ENCODE peak calls at places on chromosomes 3 and 15, in five cellular contexts. U is GM12864, Z is mammary epithelial cell, E is cardiac muscle cell, J is OCI-LY7. L is an unnamed sample.

GRCh38 chr15:55627730-55628368 is 39.7 kb upstream of the PYGO1 start:
- DNase-seq in Z (peak; percentile 96), E (no peak), J (no peak), U (no peak), L (no peak)

GRCh38 chr3:48989126-48989795 is 780 bp upstream of the P4HTM start:
- DNase-seq in J (peak; percentile 24), Z (no peak), U (no peak), E (no peak), L (peak; percentile 24)

GRCh38 chr3:132596816-132597433 is at the start of gene ACKR4:
- DNase-seq in J (peak; percentile 44), E (no peak), U (no peak), Z (no peak), L (no peak)

GRCh38 chr15:89370120-89371077 is 35.8 kb upstream of the POLG start:
- DNase-seq in E (no peak), Z (no peak), J (no peak), U (no peak), L (no peak)

GRCh38 chr3:81728766-81729544 is 32.5 kb downstream of the GBE1 start:
- DNase-seq in Z (peak; percentile 37), U (no peak), J (no peak), E (no peak), L (no peak)

GRCh38 chr3:127680146-127680661 is 7.5 kb downstream of the ABTB1 start:
- DNase-seq in J (no peak), E (no peak), U (no peak), Z (no peak), L (no peak)

GRCh38 chr3:16987141-16987540 is 102.4 kb downstream of the PLCL2 start:
- DNase-seq in U (no peak), Z (no peak), J (no peak), E (no peak), L (no peak)

GRCh38 chr3:13497386-13497785 is 17.3 kb downstream of the HDAC11 start:
- DNase-seq in Z (peak; percentile 45), J (no peak), E (no peak), U (no peak), L (no peak)

GRCh38 chr3:13780432-13781173 is 99.3 kb downstream of the WNT7A start:
- DNase-seq in E (no peak), Z (peak; percentile 23), U (no peak), J (no peak), L (no peak)

GRCh38 chr3:118772036-118773030 is 262.3 kb downstream of the IGSF11 start:
- DNase-seq in U (peak; percentile 35), Z (peak; percentile 2), E (no peak), J (no peak), L (peak; percentile 25)

GRCh38 chr3:32297366-32297765 is 58.9 kb downstream of the CMTM8 start:
- DNase-seq in E (no peak), U (no peak), Z (no peak), J (no peak), L (no peak)

GRCh38 chr3:15796771-15797599 is 794 bp downstream of the ANKRD28 start:
- DNase-seq in J (no peak), U (no peak), E (peak; percentile 8), Z (peak; percentile 75), L (no peak)

GRCh38 chr3:55364426-55364825 is 122.7 kb downstream of the WNT5A start:
- DNase-seq in E (no peak), U (no peak), Z (no peak), J (no peak), L (no peak)

GRCh38 chr3:159472611-159473010 is 516.0 kb upstream of the IL12A start:
- DNase-seq in J (no peak), Z (no peak), U (no peak), E (no peak), L (no peak)

GRCh38 chr3:31534036-31534435 is 1.3 kb downstream of the STT3B start:
- DNase-seq in J (peak; percentile 56), E (peak; percentile 7), U (no peak), Z (peak; percentile 27), L (no peak)

GRCh38 chr3:11651900-11652299 is 8.2 kb upstream of the VGLL4 start:
- DNase-seq in Z (no peak), U (no peak), J (peak; percentile 56), E (peak; percentile 38), L (peak; percentile 50)

GRCh38 chr3:19457449-19457848 is 309.1 kb downstream of the KCNH8 start:
- DNase-seq in Z (peak; percentile 86), J (no peak), U (no peak), E (no peak), L (no peak)

GRCh38 chr15:36977620-36978610 is 122.4 kb downstream of the MEIS2 start:
- DNase-seq in E (no peak), J (no peak), Z (no peak), U (no peak), L (no peak)

GRCh38 chr3:110101361-110101760 is 764.0 kb upstream of the DPPA4 start:
- DNase-seq in Z (no peak), J (no peak), U (no peak), E (no peak), L (no peak)

GRCh38 chr15:78917888-78918287 is 27.0 kb downstream of the CTSH start:
- DNase-seq in E (no peak), Z (no peak), U (no peak), J (no peak), L (no peak)

GRCh38 chr3:190092250-190092649 is 28.4 kb downstream of the P3H2 start:
- DNase-seq in U (no peak), J (no peak), E (no peak), Z (peak; percentile 60), L (no peak)

GRCh38 chr3:190036631-190037030 is 84.1 kb downstream of the P3H2 start:
- DNase-seq in Z (peak; percentile 51), J (no peak), E (no peak), U (no peak), L (no peak)

GRCh38 chr3:43473228-43473627 is 148.6 kb downstream of the ANO10 start:
- DNase-seq in U (no peak), J (no peak), E (no peak), Z (no peak), L (no peak)

GRCh38 chr15:54640874-54641273 is 555.9 kb downstream of the RSL24D1 start:
- DNase-seq in Z (no peak), U (no peak), J (no peak), E (no peak), L (no peak)

GRCh38 chr15:39125904-39126303 is 455.0 kb upstream of the THBS1 start:
- DNase-seq in E (peak; percentile 70), U (peak; percentile 5), Z (no peak), J (peak; percentile 31), L (peak; percentile 61)

GRCh38 chr3:123449986-123450474 is 1.1 kb upstream of the ADCY5 start:
- DNase-seq in E (peak; percentile 56), J (no peak), U (no peak), Z (no peak), L (no peak)

GRCh38 chr15:77525411-77525811 is 104.7 kb downstream of the HMG20A start:
- DNase-seq in E (no peak), J (no peak), Z (no peak), U (no peak), L (no peak)

GRCh38 chr15:64150236-64150578 is 1.3 kb upstream of the SNX22 start:
- DNase-seq in E (peak; percentile 39), U (no peak), Z (no peak), J (no peak), L (no peak)

GRCh38 chr3:71652786-71653419 is 69.4 kb upstream of the FOXP1 start:
- DNase-seq in U (peak; percentile 4), E (peak; percentile 50), J (peak; percentile 71), Z (peak; percentile 29), L (peak; percentile 44)

GRCh38 chr3:168991813-168992212 is 671.7 kb downstream of the MECOM start:
- DNase-seq in E (no peak), J (no peak), Z (no peak), U (no peak), L (no peak)

GRCh38 chr3:102595057-102595456 is 160.2 kb downstream of the ZPLD1 start:
- DNase-seq in U (no peak), J (no peak), Z (no peak), E (no peak), L (no peak)

GRCh38 chr15:55712363-55712762 is 30.6 kb downstream of the PRTG start:
- DNase-seq in Z (no peak), U (no peak), E (no peak), J (no peak), L (no peak)

GRCh38 chr3:112097378-112097777 is 11.2 kb downstream of the C3orf52 start:
- DNase-seq in Z (peak; percentile 99), J (no peak), E (no peak), U (no peak), L (no peak)

GRCh38 chr3:73504255-73504654 is 120.5 kb downstream of the PDZRN3 start:
- DNase-seq in U (no peak), J (no peak), E (no peak), Z (no peak), L (no peak)

GRCh38 chr3:184730924-184731323 is 19.1 kb upstream of the MAGEF1 start:
- DNase-seq in Z (no peak), U (no peak), J (no peak), E (no peak), L (no peak)

GRCh38 chr3:16305121-16305541 is 40.1 kb downstream of the OXNAD1 start:
- DNase-seq in J (no peak), Z (no peak), E (no peak), U (no peak), L (no peak)

DNA sequence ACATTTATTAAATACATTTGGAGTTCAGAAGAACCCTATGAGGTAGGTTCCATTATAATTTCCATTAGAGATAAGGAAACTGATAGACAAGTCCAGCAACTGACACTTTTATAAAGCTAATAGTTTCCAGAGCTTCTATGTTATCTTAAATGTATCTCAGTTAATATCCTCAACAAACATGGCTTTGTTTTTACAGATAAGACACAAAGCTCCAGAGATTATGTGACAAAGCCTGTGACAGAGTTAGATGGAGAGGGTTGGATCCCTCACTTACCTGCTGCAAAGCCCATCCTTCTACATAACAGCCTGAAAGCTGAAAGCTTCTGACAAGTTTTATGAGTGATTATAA is 473 bp upstream of the COMMD2 start:
- DNase-seq in J (no peak), E (no peak), U (no peak), Z (no peak), L (no peak)
- TF ChIP-seq CTCF in J (peak; percentile 38), E (no peak), U (no peak), Z (no peak), L (no peak)

GRCh38 chr3:21195203-21195602 is 555.8 kb downstream of the ZNF385D start:
- DNase-seq in U (no peak), Z (no peak), E (no peak), J (no peak), L (no peak)
- TF ChIP-seq CTCF in U (no peak), Z (no peak), E (no peak), J (no peak), L (no peak)

GRCh38 chr15:57606816-57607215 is 15.1 kb downstream of the MYZAP start:
- DNase-seq in E (no peak), Z (no peak), J (no peak), U (no peak), L (no peak)

GRCh38 chr15:57611119-57611518 is 19.4 kb downstream of the MYZAP start:
- DNase-seq in J (no peak), Z (no peak), E (no peak), U (no peak), L (no peak)

GRCh38 chr15:57607570-57608000 is 15.9 kb downstream of the MYZAP start:
- DNase-seq in U (no peak), E (no peak), Z (peak; percentile 75), J (no peak), L (no peak)

GRCh38 chr15:57610130-57610529 is 18.4 kb downstream of the MYZAP start:
- DNase-seq in Z (peak; percentile 32), U (no peak), J (no peak), E (no peak), L (no peak)

GRCh38 chr15:57611938-57612337 is 20.2 kb downstream of the MYZAP start:
- DNase-seq in Z (peak; percentile 89), E (peak; percentile 39), J (no peak), U (no peak), L (no peak)
- TF ChIP-seq CTCF in Z (peak; percentile 88), E (peak; percentile 14), J (no peak), U (no peak), L (no peak)

GRCh38 chr3:57062119-57062631 is 1.7 kb downstream of the SPATA12 start:
- DNase-seq in J (no peak), U (no peak), E (no peak), Z (no peak), L (no peak)
- TF ChIP-seq CTCF in J (no peak), U (no peak), E (no peak), Z (no peak), L (no peak)

L was measured in GM13976.